ENCODE peak calls at places on chromosomes 11 and 22, in eight cellular contexts. A is fibroblast of villous mesenchyme, X is fibroblast of lung, S is dorsolateral prefrontal cortex, T is astrocyte of the spinal cord, R is ascending aorta, H is left ventricle myocardium inferior, D is right lobe of liver. J is an unnamed sample.

GRCh38 chr11:69252494-69252845 is 41.5 kb upstream of the MYEOV start:
- DNase-seq in A (no peak), X (no peak), S (no peak), T (no peak), R (no peak), H (no peak), D (no peak), J (no peak)

GRCh38 chr11:2526808-2527381 is 82.1 kb downstream of the KCNQ1 start:
- DNase-seq in A (no peak), X (no peak), S (peak), T (no peak), R (peak), H (peak), D (peak), J (no peak)

GRCh38 chr22:22879675-22880029 is 8.0 kb upstream of the IGLL5 start:
- DNase-seq in A (no peak), X (no peak), S (no peak), T (no peak), R (peak), H (no peak), D (no peak), J (no peak)

GRCh38 chr11:6523253-6523652 is 26.2 kb downstream of the DNHD1 start:
- DNase-seq in A (peak), X (no peak), S (no peak), T (peak), R (no peak), H (no peak), D (no peak), J (peak)

GRCh38 chr22:42621505-42622002 is 6.9 kb upstream of the POLDIP3 start:
- DNase-seq in A (peak), X (peak), S (peak), T (peak), R (peak), H (peak), D (peak), J (peak)

GRCh38 chr22:39785232-39785631 is 108.3 kb downstream of the ENTHD1 start:
- DNase-seq in A (no peak), X (no peak), S (no peak), T (no peak), R (no peak), H (no peak), D (no peak), J (no peak)

GRCh38 chr11:111372538-111372937 is 6.5 kb downstream of the POU2AF1 start:
- DNase-seq in A (no peak), X (no peak), S (no peak), T (no peak), R (no peak), H (no peak), D (no peak), J (no peak)

GRCh38 chr11:83007909-83008580 is 63.7 kb downstream of the RAB30 start:
- DNase-seq in A (peak), X (no peak), S (no peak), T (no peak), R (no peak), H (peak), D (peak), J (peak)

GRCh38 chr22:30044369-30044768 is 35.9 kb upstream of the HORMAD2 start:
- DNase-seq in A (peak), X (peak), S (no peak), T (peak), R (no peak), H (no peak), D (no peak), J (peak)

GRCh38 chr11:112881461-112881860 is 79.8 kb upstream of the NCAM1 start:
- DNase-seq in A (peak), X (peak), S (peak), T (peak), R (peak), H (peak), D (peak), J (no peak)

GRCh38 chr11:128603752-128604472 is 16.6 kb upstream of the ETS1 start:
- DNase-seq in A (no peak), X (no peak), S (no peak), T (no peak), R (no peak), H (no peak), D (no peak), J (no peak)

GRCh38 chr11:11135820-11136476 is 217.1 kb downstream of the CSNK2A3 start:
- DNase-seq in A (no peak), X (no peak), S (no peak), T (no peak), R (no peak), H (no peak), D (no peak), J (no peak)

GRCh38 chr11:101759771-101760450 is 154.9 kb upstream of the CEP126 start:
- DNase-seq in A (peak), X (peak), S (no peak), T (no peak), R (no peak), H (no peak), D (no peak), J (no peak)

GRCh38 chr11:2772544-2773031 is 72.8 kb upstream of the KCNQ1OT1 start:
- DNase-seq in A (peak), X (peak), S (peak), T (peak), R (peak), H (no peak), D (no peak), J (peak)

DNA sequence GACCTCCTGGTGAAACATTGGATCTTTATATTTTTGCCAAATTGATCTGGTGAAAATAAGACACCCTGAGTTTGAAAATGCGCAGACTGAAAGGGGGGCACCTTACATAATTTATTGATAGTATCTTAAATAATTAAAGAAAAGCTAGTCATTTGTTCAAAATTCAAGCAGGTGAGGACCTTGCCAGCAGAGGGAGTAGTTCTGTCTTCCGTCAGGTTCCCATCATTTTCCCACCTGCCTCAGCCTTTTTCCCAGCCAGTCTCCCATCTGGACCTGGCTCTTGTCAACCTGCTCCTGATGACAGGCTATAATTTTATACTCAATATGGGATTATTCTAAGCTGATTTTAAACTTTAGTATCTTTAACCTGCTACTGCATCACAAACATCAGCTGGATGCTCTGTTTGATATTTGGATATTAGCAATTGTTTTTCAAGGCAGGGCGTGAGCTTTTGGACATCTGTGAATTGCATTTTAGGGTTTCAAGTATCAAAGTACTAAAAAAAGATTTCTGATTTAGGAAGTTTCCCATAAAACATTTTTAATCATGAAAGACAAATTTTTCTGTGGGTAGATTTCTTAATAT is 132.0 kb downstream of the ELP4 start:
- DNase-seq in A (peak), X (peak), S (peak), T (peak), R (no peak), H (no peak), D (no peak), J (no peak)
- TF ChIP-seq CTCF in A (peak), X (peak), S (peak), T (peak), R (peak), H (peak), D (peak), J (peak)

GRCh38 chr11:95592455-95592854 is 197.1 kb downstream of the FAM76B start:
- DNase-seq in A (no peak), X (peak), S (no peak), T (peak), R (no peak), H (peak), D (no peak), J (no peak)

GRCh38 chr11:95593101-95593500 is 196.5 kb downstream of the FAM76B start:
- DNase-seq in A (no peak), X (peak), S (peak), T (peak), R (no peak), H (no peak), D (peak), J (no peak)

GRCh38 chr11:95586681-95587080 is 202.9 kb downstream of the FAM76B start:
- DNase-seq in A (no peak), X (no peak), S (no peak), T (no peak), R (no peak), H (no peak), D (no peak), J (no peak)

GRCh38 chr11:95588821-95589220 is 200.8 kb downstream of the FAM76B start:
- DNase-seq in A (no peak), X (no peak), S (no peak), T (no peak), R (no peak), H (no peak), D (no peak), J (no peak)

GRCh38 chr11:95589893-95590612 is 199.5 kb downstream of the FAM76B start:
- DNase-seq in A (no peak), X (no peak), S (no peak), T (no peak), R (no peak), H (no peak), D (peak), J (no peak)
- H3K4me3 ChIP-seq in A (no peak), X (no peak), S (no peak), T (no peak), R (no peak), H (no peak), D (no peak), J (no peak)

DNA sequence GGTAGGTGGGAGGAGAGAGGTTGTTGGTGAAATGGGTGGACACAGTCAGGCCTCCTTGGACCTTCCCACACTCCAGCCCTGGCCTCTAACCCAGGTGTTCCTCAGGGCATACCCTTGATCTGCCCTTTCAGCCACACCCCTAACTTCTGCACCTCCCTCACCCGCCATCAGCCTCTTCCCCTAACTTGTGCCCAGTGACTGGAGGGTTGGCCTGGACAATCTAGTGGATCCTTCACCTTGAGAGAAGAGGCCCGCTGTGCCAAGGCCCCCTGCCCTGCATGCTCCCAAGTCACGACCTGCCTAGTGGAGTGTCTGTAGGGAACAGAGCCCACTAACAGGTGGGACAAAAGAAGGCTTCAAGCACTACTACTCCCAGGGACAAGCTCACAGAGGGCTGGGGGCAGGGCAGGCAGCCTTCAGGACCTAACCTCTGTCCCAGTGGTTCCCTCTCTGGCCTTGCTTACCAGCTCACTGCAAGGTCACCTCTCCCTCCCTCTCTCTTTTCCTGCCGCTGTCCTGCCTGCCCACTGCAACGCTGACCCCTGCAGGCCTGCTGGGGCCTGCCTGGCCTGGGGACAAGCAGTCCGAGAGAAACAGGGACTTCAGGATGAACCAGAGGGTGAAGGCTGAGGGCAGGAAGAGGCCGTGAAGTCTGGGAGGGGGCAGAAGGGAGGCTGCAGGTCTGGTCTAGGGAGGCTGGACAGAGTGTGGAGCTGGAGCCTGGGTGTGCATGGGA is 3.3 kb downstream of the SYT7 start:
- DNase-seq in A (no peak), X (no peak), S (no peak), T (no peak), R (no peak), H (peak), D (no peak), J (no peak)
- TF ChIP-seq CTCF in A (peak), X (peak), S (no peak), T (peak), R (no peak), H (peak), D (peak), J (peak)

GRCh38 chr11:71300187-71300586 is 47.8 kb upstream of the SHANK2 start:
- DNase-seq in A (peak), X (peak), S (no peak), T (peak), R (peak), H (no peak), D (no peak), J (no peak)

GRCh38 chr11:71302911-71303310 is 50.5 kb upstream of the SHANK2 start:
- DNase-seq in A (no peak), X (no peak), S (no peak), T (no peak), R (peak), H (no peak), D (no peak), J (no peak)

GRCh38 chr11:71301858-71302533 is 49.6 kb upstream of the SHANK2 start:
- DNase-seq in A (peak), X (no peak), S (no peak), T (no peak), R (peak), H (no peak), D (no peak), J (no peak)

GRCh38 chr11:71302534-71302909 is 50.1 kb upstream of the SHANK2 start:
- DNase-seq in A (peak), X (no peak), S (no peak), T (no peak), R (peak), H (no peak), D (no peak), J (no peak)

DNA sequence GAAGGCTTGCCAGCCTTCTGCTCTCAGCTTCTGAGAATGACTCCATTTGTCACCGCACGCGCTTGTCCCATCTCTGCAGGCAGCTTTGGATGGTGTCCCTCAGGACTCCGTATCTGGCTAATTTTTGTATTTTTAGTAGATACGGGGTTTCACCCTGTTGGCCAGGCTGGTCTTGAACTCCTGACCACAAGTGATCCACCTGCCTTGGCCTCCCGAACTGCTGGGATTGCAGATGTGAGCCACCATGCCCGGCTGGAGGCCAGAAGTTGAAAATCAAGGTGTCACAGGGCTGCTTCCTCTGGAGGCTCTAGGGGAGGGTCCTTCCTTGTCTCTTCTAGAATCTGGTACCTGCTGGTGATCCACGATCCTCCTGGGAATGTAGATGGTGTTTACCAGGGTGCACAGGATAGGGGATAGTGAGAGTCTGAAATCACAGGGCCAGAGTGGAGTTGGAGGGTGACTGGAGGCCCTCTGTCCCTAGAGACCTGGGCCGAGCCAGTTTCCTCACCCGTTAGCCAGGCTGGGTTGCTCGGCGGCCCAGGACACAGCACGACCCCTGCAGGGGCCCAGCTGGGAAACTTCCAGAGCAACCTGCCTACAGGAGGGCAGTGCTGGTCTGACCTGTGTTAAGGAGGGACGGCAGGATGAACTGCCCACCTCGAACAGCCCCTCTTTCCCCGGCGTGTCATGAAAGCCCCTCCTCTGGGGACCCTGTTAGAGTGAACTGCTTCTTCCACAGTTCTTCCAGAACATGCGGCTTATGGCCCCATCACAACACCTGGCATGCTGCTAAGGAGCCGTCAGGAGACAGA is 48.9 kb upstream of the SHANK2 start:
- DNase-seq in A (no peak), X (no peak), S (no peak), T (no peak), R (peak), H (no peak), D (no peak), J (no peak)
- H3K4me3 ChIP-seq in A (no peak), X (no peak), S (no peak), T (no peak), R (no peak), H (no peak), D (no peak), J (no peak)

DNA sequence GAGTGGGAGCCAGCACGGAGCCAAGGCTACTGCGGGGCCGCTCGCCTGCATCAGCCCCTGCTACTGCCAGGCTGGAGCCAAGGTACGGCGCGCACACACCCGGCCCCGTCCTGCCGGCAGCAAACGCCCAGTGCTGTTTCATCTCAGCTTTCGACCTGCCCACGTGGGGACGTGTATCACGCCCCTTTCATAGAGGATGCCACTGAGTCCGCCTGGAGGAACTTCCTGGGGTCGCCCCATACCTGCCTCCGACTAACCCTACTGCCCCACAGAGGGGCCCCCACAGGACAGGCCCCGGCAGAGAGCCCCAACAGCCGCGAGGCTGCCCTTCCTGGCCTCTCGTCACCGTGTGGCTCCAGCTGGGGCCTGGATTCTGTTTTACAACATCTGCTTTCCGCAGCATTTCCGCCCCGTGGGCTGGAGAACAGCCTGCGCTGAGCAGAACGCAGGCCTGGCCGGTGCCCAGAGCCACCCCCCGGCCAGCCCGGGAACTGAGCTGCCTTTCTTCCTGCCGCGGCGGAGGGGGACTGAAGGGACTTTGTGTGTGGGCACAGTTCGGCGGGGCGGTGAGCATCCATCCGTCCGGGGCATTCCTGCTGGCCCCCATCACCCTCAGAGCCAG is 22.9 kb upstream of the ARHGAP8 start:
- DNase-seq in A (peak), X (peak), S (peak), T (peak), R (no peak), H (peak), D (peak), J (peak)
- TF ChIP-seq CTCF in A (peak), X (peak), S (peak), T (peak), R (no peak), H (peak), D (no peak), J (peak)

GRCh38 chr11:75558939-75559843 is 2.9 kb upstream of the SERPINH1 start:
- DNase-seq in A (peak), X (peak), S (no peak), T (peak), R (peak), H (no peak), D (no peak), J (peak)
- H3K4me3 ChIP-seq in A (peak), X (peak), S (no peak), T (no peak), R (peak), H (peak), D (no peak), J (no peak)